ENCODE peak calls at places on chromosomes 3 and 15, in seven cellular contexts. Y, S, J, L, M, V and R are unnamed samples.

GRCh38 chr15:81619002-81619401 is 245.0 kb upstream of the TMC3 start:
- DNase-seq in Y (no peak), J (no peak), L (no peak), V (no peak), M (no peak), S (no peak), R (no peak)

GRCh38 chr3:43742935-43743334 is 52.2 kb downstream of the ABHD5 start:
- DNase-seq in L (no peak), M (no peak), J (no peak), V (no peak), Y (peak; percentile 86), S (peak; percentile 93), R (no peak)

GRCh38 chr3:115792206-115792955 is 169.1 kb downstream of the GAP43 start:
- DNase-seq in L (no peak), M (no peak), Y (peak; percentile 55), S (peak; percentile 40), V (no peak), J (no peak), R (no peak)

GRCh38 chr3:67654832-67655152 is 380 bp upstream of the SUCLG2 start:
- DNase-seq in L (no peak), J (peak; percentile 8), M (no peak), V (no peak), S (no peak), Y (no peak), R (peak; percentile 6)

GRCh38 chr15:66952756-66953522 is 112.5 kb upstream of the SMAD3 start:
- DNase-seq in J (no peak), S (no peak), M (no peak), L (no peak), Y (no peak), V (no peak), R (no peak)

GRCh38 chr3:178536271-178537079 is at the start of gene KCNMB2:
- DNase-seq in Y (peak; percentile 47), S (peak; percentile 58), M (no peak), J (no peak), V (no peak), L (no peak), R (no peak)

GRCh38 chr3:68142331-68142887 is 488.0 kb upstream of the SUCLG2 start:
- DNase-seq in V (no peak), S (no peak), J (no peak), M (no peak), Y (no peak), L (no peak), R (no peak)

GRCh38 chr15:36811903-36812302 is 232.5 kb downstream of the CDIN1 start:
- DNase-seq in L (no peak), V (no peak), S (no peak), Y (no peak), J (no peak), M (no peak), R (no peak)

GRCh38 chr15:25240461-25241021 is 198.3 kb downstream of the UBE3A start:
- DNase-seq in V (no peak), Y (no peak), L (no peak), M (no peak), J (no peak), S (no peak), R (no peak)

GRCh38 chr3:40780801-40781406 is 256.1 kb downstream of the ZNF621 start:
- DNase-seq in M (no peak), Y (peak; percentile 4), J (no peak), V (no peak), L (no peak), S (peak; percentile 45), R (no peak)

GRCh38 chr15:72474466-72474911 is 359 bp downstream of the ARIH1 start:
- DNase-seq in Y (no peak), L (peak; percentile 47), M (peak; percentile 51), J (peak; percentile 40), S (no peak), V (peak; percentile 28), R (no peak)

GRCh38 chr15:62454567-62455172 is 289.6 kb upstream of the C2CD4B start:
- DNase-seq in J (no peak), V (no peak), L (no peak), M (no peak), Y (no peak), S (no peak), R (no peak)